ENCODE peak calls at places on chromosomes 5 and 9, in six cellular contexts. One of them, this sample, is unnamed.

GRCh38 chr5:142674438-142675210 is 11.3 kb downstream of the FGF1 start:
- DNase-seq in neuronal stem cell: no peak
- DNase-seq in IMR-90: peak
- DNase-seq in trophoblast cell: no peak
- DNase-seq in mesenchymal stem cell: peak
- DNase-seq in H1: no peak
- DNase-seq in this sample: no peak

GRCh38 chr5:90941002-90941720 is 382.6 kb downstream of the ADGRV1 start:
- DNase-seq in neuronal stem cell: no peak
- DNase-seq in IMR-90: no peak
- DNase-seq in trophoblast cell: no peak
- DNase-seq in mesenchymal stem cell: no peak
- DNase-seq in H1: no peak
- DNase-seq in this sample: no peak

GRCh38 chr9:69180670-69181069 is 6.6 kb downstream of the TJP2 start:
- DNase-seq in neuronal stem cell: no peak
- DNase-seq in IMR-90: peak
- DNase-seq in trophoblast cell: no peak
- DNase-seq in mesenchymal stem cell: peak
- DNase-seq in H1: no peak
- DNase-seq in this sample: no peak

GRCh38 chr5:140554454-140554853 is 2.8 kb downstream of the SRA1 start:
- DNase-seq in neuronal stem cell: no peak
- DNase-seq in IMR-90: peak
- DNase-seq in trophoblast cell: no peak
- DNase-seq in mesenchymal stem cell: peak
- DNase-seq in H1: no peak
- DNase-seq in this sample: no peak

GRCh38 chr9:17004500-17004899 is 130.3 kb upstream of the CNTLN start:
- DNase-seq in neuronal stem cell: no peak
- DNase-seq in IMR-90: peak
- DNase-seq in trophoblast cell: no peak
- DNase-seq in mesenchymal stem cell: peak
- DNase-seq in H1: no peak
- DNase-seq in this sample: no peak

GRCh38 chr5:126683912-126684311 is 83.2 kb downstream of the PHAX start:
- DNase-seq in neuronal stem cell: no peak
- DNase-seq in IMR-90: no peak
- DNase-seq in trophoblast cell: no peak
- DNase-seq in mesenchymal stem cell: no peak
- DNase-seq in H1: no peak
- DNase-seq in this sample: no peak

GRCh38 chr9:137534256-137535119 is 15.7 kb downstream of the PNPLA7 start:
- DNase-seq in neuronal stem cell: no peak
- DNase-seq in IMR-90: peak
- DNase-seq in trophoblast cell: peak
- DNase-seq in mesenchymal stem cell: peak
- DNase-seq in H1: no peak
- DNase-seq in this sample: peak

GRCh38 chr5:75335952-75336624 is 932 bp upstream of the HMGCR start:
- DNase-seq in neuronal stem cell: peak
- DNase-seq in IMR-90: peak
- DNase-seq in trophoblast cell: peak
- DNase-seq in mesenchymal stem cell: peak
- DNase-seq in H1: no peak
- DNase-seq in this sample: no peak

GRCh38 chr9:27379311-27380236 is 82.6 kb upstream of the EQTN start:
- DNase-seq in neuronal stem cell: no peak
- DNase-seq in IMR-90: no peak
- DNase-seq in trophoblast cell: no peak
- DNase-seq in mesenchymal stem cell: no peak
- DNase-seq in H1: no peak
- DNase-seq in this sample: no peak

GRCh38 chr9:137694962-137695875 is 76.4 kb downstream of the EHMT1 start:
- DNase-seq in neuronal stem cell: peak
- DNase-seq in IMR-90: no peak
- DNase-seq in trophoblast cell: peak
- DNase-seq in mesenchymal stem cell: peak
- DNase-seq in H1: peak
- DNase-seq in this sample: peak

GRCh38 chr9:129107651-129108050 is 2.9 kb downstream of the CRAT start:
- DNase-seq in neuronal stem cell: no peak
- DNase-seq in IMR-90: no peak
- DNase-seq in trophoblast cell: no peak
- DNase-seq in mesenchymal stem cell: no peak
- DNase-seq in H1: no peak
- DNase-seq in this sample: no peak

GRCh38 chr9:130766904-130767262 is 68.2 kb upstream of the ABL1 start:
- DNase-seq in neuronal stem cell: no peak
- DNase-seq in IMR-90: no peak
- DNase-seq in trophoblast cell: no peak
- DNase-seq in mesenchymal stem cell: no peak
- DNase-seq in H1: no peak
- DNase-seq in this sample: no peak

GRCh38 chr9:78296208-78296892 is 575 bp upstream of the PSAT1 start:
- DNase-seq in neuronal stem cell: peak
- DNase-seq in IMR-90: peak
- DNase-seq in trophoblast cell: peak
- DNase-seq in mesenchymal stem cell: peak
- DNase-seq in H1: no peak
- DNase-seq in this sample: peak

GRCh38 chr9:115167175-115167574 is 49.2 kb upstream of the TNC start:
- DNase-seq in neuronal stem cell: no peak
- DNase-seq in IMR-90: peak
- DNase-seq in trophoblast cell: peak
- DNase-seq in mesenchymal stem cell: peak
- DNase-seq in H1: no peak
- DNase-seq in this sample: no peak

GRCh38 chr5:72531496-72532190 is 24.4 kb upstream of the ZNF366 start:
- DNase-seq in neuronal stem cell: no peak
- DNase-seq in IMR-90: no peak
- DNase-seq in trophoblast cell: peak
- DNase-seq in mesenchymal stem cell: peak
- DNase-seq in H1: no peak
- DNase-seq in this sample: no peak

GRCh38 chr9:134069536-134070399 is 1.9 kb upstream of the BRD3 start:
- DNase-seq in neuronal stem cell: no peak
- DNase-seq in IMR-90: no peak
- DNase-seq in trophoblast cell: no peak
- DNase-seq in mesenchymal stem cell: no peak
- DNase-seq in H1: no peak
- DNase-seq in this sample: peak

GRCh38 chr9:127520941-127521918 is 69.9 kb downstream of the LRSAM1 start:
- DNase-seq in neuronal stem cell: no peak
- DNase-seq in IMR-90: peak
- DNase-seq in trophoblast cell: no peak
- DNase-seq in mesenchymal stem cell: peak
- DNase-seq in H1: no peak
- DNase-seq in this sample: peak

GRCh38 chr9:129270205-129270604 is 92.1 kb upstream of the IER5L start:
- DNase-seq in neuronal stem cell: no peak
- DNase-seq in IMR-90: no peak
- DNase-seq in trophoblast cell: no peak
- DNase-seq in mesenchymal stem cell: no peak
- DNase-seq in H1: no peak
- DNase-seq in this sample: no peak

GRCh38 chr9:128244443-128245226 is 31.2 kb downstream of the GOLGA2 start:
- DNase-seq in neuronal stem cell: no peak
- DNase-seq in IMR-90: peak
- DNase-seq in trophoblast cell: no peak
- DNase-seq in mesenchymal stem cell: peak
- DNase-seq in H1: no peak
- DNase-seq in this sample: peak

GRCh38 chr5:141871870-141872269 is 6.3 kb downstream of the PCDH1 start:
- DNase-seq in neuronal stem cell: no peak
- DNase-seq in IMR-90: no peak
- DNase-seq in trophoblast cell: no peak
- DNase-seq in mesenchymal stem cell: no peak
- DNase-seq in H1: no peak
- DNase-seq in this sample: no peak

GRCh38 chr9:133114886-133115603 is 6.0 kb downstream of the RALGDS start:
- DNase-seq in neuronal stem cell: no peak
- DNase-seq in IMR-90: no peak
- DNase-seq in trophoblast cell: no peak
- DNase-seq in mesenchymal stem cell: no peak
- DNase-seq in H1: no peak
- DNase-seq in this sample: no peak

GRCh38 chr9:99368341-99369326 is 146.6 kb downstream of the SEC61B start:
- DNase-seq in neuronal stem cell: peak
- DNase-seq in IMR-90: peak
- DNase-seq in trophoblast cell: peak
- DNase-seq in mesenchymal stem cell: peak
- DNase-seq in H1: no peak
- DNase-seq in this sample: no peak

GRCh38 chr9:21677834-21678233 is 124.6 kb upstream of the MTAP start:
- DNase-seq in neuronal stem cell: no peak
- DNase-seq in IMR-90: peak
- DNase-seq in trophoblast cell: no peak
- DNase-seq in mesenchymal stem cell: peak
- DNase-seq in H1: no peak
- DNase-seq in this sample: no peak

GRCh38 chr9:95509851-95510529 is 6.8 kb downstream of the PTCH1 start:
- DNase-seq in neuronal stem cell: no peak
- DNase-seq in IMR-90: no peak
- DNase-seq in trophoblast cell: no peak
- DNase-seq in mesenchymal stem cell: no peak
- DNase-seq in H1: no peak
- DNase-seq in this sample: no peak

GRCh38 chr5:95440825-95441224 is 49.7 kb downstream of the FAM81B start:
- DNase-seq in neuronal stem cell: no peak
- DNase-seq in IMR-90: no peak
- DNase-seq in trophoblast cell: no peak
- DNase-seq in mesenchymal stem cell: no peak
- DNase-seq in H1: no peak
- DNase-seq in this sample: peak

GRCh38 chr9:109463924-109464625 is 34.0 kb downstream of the PTPN3 start:
- DNase-seq in neuronal stem cell: no peak
- DNase-seq in IMR-90: no peak
- DNase-seq in trophoblast cell: no peak
- DNase-seq in mesenchymal stem cell: no peak
- DNase-seq in H1: no peak
- DNase-seq in this sample: no peak

GRCh38 chr9:109469646-109470358 is 28.3 kb downstream of the PTPN3 start:
- DNase-seq in neuronal stem cell: peak
- DNase-seq in IMR-90: peak
- DNase-seq in trophoblast cell: peak
- DNase-seq in mesenchymal stem cell: peak
- DNase-seq in H1: peak
- DNase-seq in this sample: peak

GRCh38 chr9:109468927-109469326 is 29.2 kb downstream of the PTPN3 start:
- DNase-seq in neuronal stem cell: no peak
- DNase-seq in IMR-90: no peak
- DNase-seq in trophoblast cell: peak
- DNase-seq in mesenchymal stem cell: no peak
- DNase-seq in H1: no peak
- DNase-seq in this sample: no peak

GRCh38 chr9:109467936-109468335 is 30.2 kb downstream of the PTPN3 start:
- DNase-seq in neuronal stem cell: no peak
- DNase-seq in IMR-90: peak
- DNase-seq in trophoblast cell: no peak
- DNase-seq in mesenchymal stem cell: no peak
- DNase-seq in H1: no peak
- DNase-seq in this sample: no peak

GRCh38 chr9:109466623-109467590 is 31.2 kb downstream of the PTPN3 start:
- DNase-seq in neuronal stem cell: no peak
- DNase-seq in IMR-90: peak
- DNase-seq in trophoblast cell: no peak
- DNase-seq in mesenchymal stem cell: no peak
- DNase-seq in H1: no peak
- DNase-seq in this sample: no peak
- H3K4me2 ChIP-seq in neuronal stem cell: no peak
- H3K4me2 ChIP-seq in IMR-90: no peak
- H3K4me2 ChIP-seq in trophoblast cell: no peak
- H3K4me2 ChIP-seq in mesenchymal stem cell: no peak
- H3K4me2 ChIP-seq in H1: no peak
- H3K4me2 ChIP-seq in this sample: no peak

GRCh38 chr9:105248691-105249090 is 4.2 kb downstream of the SLC44A1 start:
- DNase-seq in neuronal stem cell: no peak
- DNase-seq in IMR-90: no peak
- DNase-seq in trophoblast cell: no peak
- DNase-seq in mesenchymal stem cell: no peak
- DNase-seq in H1: no peak
- DNase-seq in this sample: no peak
- H3K14ac ChIP-seq in neuronal stem cell: no peak
- H3K14ac ChIP-seq in IMR-90: no peak
- H3K14ac ChIP-seq in trophoblast cell: no peak
- H3K14ac ChIP-seq in mesenchymal stem cell: no peak
- H3K14ac ChIP-seq in H1: no peak
- H3K14ac ChIP-seq in this sample: no peak

GRCh38 chr5:148941810-148942209 is 115.4 kb downstream of the ADRB2 start:
- DNase-seq in neuronal stem cell: no peak
- DNase-seq in IMR-90: no peak
- DNase-seq in trophoblast cell: no peak
- DNase-seq in mesenchymal stem cell: no peak
- DNase-seq in H1: no peak
- DNase-seq in this sample: no peak

GRCh38 chr5:148937239-148937638 is 110.8 kb downstream of the ADRB2 start:
- DNase-seq in neuronal stem cell: no peak
- DNase-seq in IMR-90: peak
- DNase-seq in trophoblast cell: no peak
- DNase-seq in mesenchymal stem cell: no peak
- DNase-seq in H1: no peak
- DNase-seq in this sample: no peak

GRCh38 chr5:148938535-148938907 is 112.1 kb downstream of the ADRB2 start:
- DNase-seq in neuronal stem cell: no peak
- DNase-seq in IMR-90: no peak
- DNase-seq in trophoblast cell: peak
- DNase-seq in mesenchymal stem cell: no peak
- DNase-seq in H1: no peak
- DNase-seq in this sample: no peak

GRCh38 chr5:148937830-148938534 is 111.6 kb downstream of the ADRB2 start:
- DNase-seq in neuronal stem cell: no peak
- DNase-seq in IMR-90: no peak
- DNase-seq in trophoblast cell: no peak
- DNase-seq in mesenchymal stem cell: no peak
- DNase-seq in H1: no peak
- DNase-seq in this sample: no peak

DNA sequence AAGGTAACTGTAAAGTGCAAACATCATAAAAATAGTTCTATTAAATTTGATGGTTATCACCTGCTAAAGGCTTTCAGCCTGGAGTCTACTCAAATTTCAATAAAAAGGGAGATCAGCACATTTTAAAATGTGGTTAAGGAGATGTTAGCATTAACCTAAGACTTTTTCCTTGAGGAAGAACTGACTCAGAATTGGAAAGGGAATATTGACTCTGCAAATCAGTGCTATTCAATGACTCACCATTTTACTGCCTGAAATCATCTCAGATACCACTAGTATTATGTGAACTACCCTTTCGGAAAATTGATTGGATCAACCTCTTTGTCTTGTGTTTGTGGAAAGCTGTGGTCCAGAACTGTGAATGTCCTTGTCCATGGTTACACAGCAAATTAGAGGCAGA is 113.3 kb downstream of the ADRB2 start:
- DNase-seq in neuronal stem cell: no peak
- DNase-seq in IMR-90: peak
- DNase-seq in trophoblast cell: no peak
- DNase-seq in mesenchymal stem cell: peak
- DNase-seq in H1: no peak
- DNase-seq in this sample: no peak
- H3K4me2 ChIP-seq in neuronal stem cell: no peak
- H3K4me2 ChIP-seq in IMR-90: no peak
- H3K4me2 ChIP-seq in trophoblast cell: no peak
- H3K4me2 ChIP-seq in mesenchymal stem cell: no peak
- H3K4me2 ChIP-seq in H1: no peak
- H3K4me2 ChIP-seq in this sample: no peak

GRCh38 chr9:35933525-35934067 is 24.3 kb downstream of the SPAAR start:
- DNase-seq in neuronal stem cell: no peak
- DNase-seq in IMR-90: no peak
- DNase-seq in trophoblast cell: no peak
- DNase-seq in mesenchymal stem cell: no peak
- DNase-seq in H1: no peak
- DNase-seq in this sample: no peak
- H3K14ac ChIP-seq in neuronal stem cell: no peak
- H3K14ac ChIP-seq in IMR-90: no peak
- H3K14ac ChIP-seq in trophoblast cell: no peak
- H3K14ac ChIP-seq in mesenchymal stem cell: no peak
- H3K14ac ChIP-seq in H1: no peak
- H3K14ac ChIP-seq in this sample: no peak

This sample was measured in H9.